ENCODE peak calls at places on chromosomes 3 and 15, in four cellular contexts. S, F, H and K are unnamed samples.
A peak's percentile ranks its signal among the peaks of the same experiment; 100 is the strongest.

GRCh38 chr3:125351152-125351551 is 24.0 kb downstream of the ZNF148 start:
- DNase-seq in S (no peak), F (no peak), H (no peak), K (no peak)

GRCh38 chr3:81513591-81513990 is 247.9 kb downstream of the GBE1 start:
- DNase-seq in S (no peak), F (no peak), H (no peak), K (no peak)

GRCh38 chr15:32843211-32843907 is 125.6 kb downstream of the GREM1 start:
- DNase-seq in S (no peak), F (no peak), H (no peak), K (no peak)

GRCh38 chr3:148006508-148006907 is 597.3 kb downstream of the ZIC1 start:
- DNase-seq in S (no peak), F (no peak), H (no peak), K (no peak)

GRCh38 chr3:162224736-162225135 is 728.1 kb downstream of the OTOL1 start:
- DNase-seq in S (no peak), F (no peak), H (no peak), K (no peak)

GRCh38 chr3:9948586-9948985 is 3.6 kb downstream of the PRRT3 start:
- DNase-seq in S (no peak), F (no peak), H (peak; percentile 16), K (no peak)

GRCh38 chr3:3847994-3848970 is 49.1 kb downstream of the LRRN1 start:
- DNase-seq in S (no peak), F (no peak), H (no peak), K (no peak)

GRCh38 chr3:53009826-53010539 is 35.9 kb downstream of the SFMBT1 start:
- DNase-seq in S (no peak), F (no peak), H (peak; percentile 17), K (no peak)

GRCh38 chr3:170517251-170517945 is 68.5 kb downstream of the SLC7A14 start:
- DNase-seq in S (no peak), F (no peak), H (no peak), K (no peak)

GRCh38 chr15:70200511-70200991 is 102.8 kb upstream of the TLE3 start:
- DNase-seq in S (no peak), F (peak; percentile 25), H (no peak), K (no peak)

GRCh38 chr3:68648494-68648893 is 283.9 kb downstream of the TAFA4 start:
- DNase-seq in S (no peak), F (no peak), H (no peak), K (no peak)

GRCh38 chr15:70854669-70854976 is 666 bp upstream of the LARP6 start:
- DNase-seq in S (no peak), F (no peak), H (no peak), K (peak; percentile 55)

GRCh38 chr3:18891641-18892040 is 256.7 kb upstream of the KCNH8 start:
- DNase-seq in S (no peak), F (no peak), H (no peak), K (no peak)

GRCh38 chr3:159032311-159032710 is 230.5 kb downstream of the MFSD1 start:
- DNase-seq in S (peak; percentile 9), F (no peak), H (no peak), K (no peak)

GRCh38 chr3:154122912-154123559 is 1.8 kb downstream of the ARHGEF26 start:
- DNase-seq in S (no peak), F (peak; percentile 62), H (no peak), K (no peak)

GRCh38 chr15:97976766-97977503 is 16.4 kb downstream of the ARRDC4 start:
- DNase-seq in S (no peak), F (no peak), H (no peak), K (no peak)

GRCh38 chr15:65211157-65211982 is at the start of gene CILP:
- DNase-seq in S (no peak), F (no peak), H (no peak), K (no peak)

GRCh38 chr3:171000281-171000680 is 26.2 kb downstream of the SLC2A2 start:
- DNase-seq in S (no peak), F (peak; percentile 78), H (no peak), K (no peak)

GRCh38 chr3:161171113-161171512 is 50.0 kb upstream of the NMD3 start:
- DNase-seq in S (no peak), F (peak; percentile 69), H (no peak), K (peak; percentile 3)

GRCh38 chr15:53747501-53748068 is 11.9 kb downstream of the WDR72 start:
- DNase-seq in S (no peak), F (no peak), H (no peak), K (no peak)

GRCh38 chr3:191070201-191070600 is 128.8 kb upstream of the OSTN start:
- DNase-seq in S (no peak), F (no peak), H (no peak), K (no peak)

GRCh38 chr3:179071161-179071568 is 444 bp downstream of the ZMAT3 start:
- DNase-seq in S (no peak), F (no peak), H (peak; percentile 72), K (peak; percentile 23)

GRCh38 chr3:32596926-32597369 is 26.3 kb upstream of the DYNC1LI1 start:
- DNase-seq in S (no peak), F (no peak), H (no peak), K (no peak)

GRCh38 chr3:26029323-26029722 is 239.4 kb downstream of the OXSM start:
- DNase-seq in S (no peak), F (no peak), H (no peak), K (no peak)

GRCh38 chr15:92683511-92683834 is 27.9 kb upstream of the FAM174B start:
- DNase-seq in S (no peak), F (peak; percentile 87), H (no peak), K (peak; percentile 68)

GRCh38 chr3:55341502-55342031 is 145.5 kb downstream of the WNT5A start:
- DNase-seq in S (no peak), F (no peak), H (no peak), K (no peak)

GRCh38 chr3:133038089-133038730 is at the start of gene TMEM108:
- DNase-seq in S (no peak), F (peak; percentile 94), H (peak; percentile 41), K (peak; percentile 73)